ENCODE peak calls at places on chromosome 4, in four cellular contexts. One of them, this sample, is unnamed.

GRCh38 chr4:48167538-48168263 is 33.7 kb upstream of the TXK start:
- DNase-seq in bronchial epithelial cell: peak
- DNase-seq in Karpas-422: no peak
- DNase-seq in T-helper 9 cell: no peak
- DNase-seq in this sample: no peak

GRCh38 chr4:173231916-173232315 is 63.3 kb downstream of the GALNT7 start:
- DNase-seq in bronchial epithelial cell: peak
- DNase-seq in Karpas-422: no peak
- DNase-seq in T-helper 9 cell: no peak
- DNase-seq in this sample: peak

GRCh38 chr4:64539234-64539849 is 130.1 kb upstream of the TECRL start:
- DNase-seq in bronchial epithelial cell: peak
- DNase-seq in Karpas-422: peak
- DNase-seq in T-helper 9 cell: no peak
- DNase-seq in this sample: peak

GRCh38 chr4:114659386-114660008 is 60.9 kb downstream of the UGT8 start:
- DNase-seq in bronchial epithelial cell: peak
- DNase-seq in Karpas-422: peak
- DNase-seq in T-helper 9 cell: peak
- DNase-seq in this sample: peak

GRCh38 chr4:137692205-137692604 is 159.9 kb upstream of the PCDH18 start:
- DNase-seq in bronchial epithelial cell: peak
- DNase-seq in Karpas-422: no peak
- DNase-seq in T-helper 9 cell: no peak
- DNase-seq in this sample: no peak

GRCh38 chr4:184848510-184848909 is 22.7 kb upstream of the ACSL1 start:
- DNase-seq in bronchial epithelial cell: no peak
- DNase-seq in Karpas-422: no peak
- DNase-seq in T-helper 9 cell: no peak
- DNase-seq in this sample: no peak

GRCh38 chr4:72449705-72450104 is 119.3 kb downstream of the ADAMTS3 start:
- DNase-seq in bronchial epithelial cell: no peak
- DNase-seq in Karpas-422: no peak
- DNase-seq in T-helper 9 cell: no peak
- DNase-seq in this sample: no peak

GRCh38 chr4:125828316-125828715 is 513.6 kb downstream of the FAT4 start:
- DNase-seq in bronchial epithelial cell: no peak
- DNase-seq in Karpas-422: no peak
- DNase-seq in T-helper 9 cell: no peak
- DNase-seq in this sample: no peak

GRCh38 chr4:109764785-109765419 is 35.0 kb upstream of the PLA2G12A start:
- DNase-seq in bronchial epithelial cell: no peak
- DNase-seq in Karpas-422: no peak
- DNase-seq in T-helper 9 cell: no peak
- DNase-seq in this sample: no peak

GRCh38 chr4:85402371-85402770 is 72.6 kb upstream of the ARHGAP24 start:
- DNase-seq in bronchial epithelial cell: peak
- DNase-seq in Karpas-422: no peak
- DNase-seq in T-helper 9 cell: no peak
- DNase-seq in this sample: no peak

GRCh38 chr4:184423003-184423686 is 51.2 kb downstream of the IRF2 start:
- DNase-seq in bronchial epithelial cell: no peak
- DNase-seq in Karpas-422: no peak
- DNase-seq in T-helper 9 cell: no peak
- DNase-seq in this sample: no peak

GRCh38 chr4:174119818-174120217 is 163.6 kb downstream of the FBXO8 start:
- DNase-seq in bronchial epithelial cell: no peak
- DNase-seq in Karpas-422: no peak
- DNase-seq in T-helper 9 cell: no peak
- DNase-seq in this sample: no peak

GRCh38 chr4:128823025-128823661 is 13.6 kb downstream of the JADE1 start:
- DNase-seq in bronchial epithelial cell: peak
- DNase-seq in Karpas-422: no peak
- DNase-seq in T-helper 9 cell: no peak
- DNase-seq in this sample: peak

GRCh38 chr4:52244103-52244772 is 193.1 kb downstream of the SPATA18 start:
- DNase-seq in bronchial epithelial cell: no peak
- DNase-seq in Karpas-422: no peak
- DNase-seq in T-helper 9 cell: no peak
- DNase-seq in this sample: no peak

GRCh38 chr4:110654254-110654635 is 31.4 kb upstream of the PITX2 start:
- DNase-seq in bronchial epithelial cell: no peak
- DNase-seq in Karpas-422: no peak
- DNase-seq in T-helper 9 cell: no peak
- DNase-seq in this sample: no peak

This sample was measured in RWPE1.